ENCODE peak calls at places on chromosomes 4 and X, in five cellular contexts. Z is HepG2, M is K562, I is HCT116, W is GM12878. U is an unnamed sample.

GRCh38 chrX:153537526-153538295 is 20.3 kb downstream of the ATP2B3 start:
- DNase-seq in Z (no peak), M (no peak), I (no peak), W (no peak), U (no peak)

GRCh38 chr4:181566490-181566889 is 676.7 kb upstream of the TENM3 start:
- DNase-seq in Z (no peak), M (no peak), I (no peak), W (no peak), U (no peak)

GRCh38 chrX:132023117-132023895 is at the start of gene STK26:
- DNase-seq in Z (peak; percentile 44), M (peak; percentile 81), I (peak; percentile 43), W (no peak), U (peak; percentile 69)

GRCh38 chr4:76301068-76301774 is 5.3 kb upstream of the STBD1 start:
- DNase-seq in Z (peak; percentile 91), M (peak; percentile 72), I (peak; percentile 83), W (peak; percentile 74), U (no peak)

GRCh38 chr4:106869551-106869950 is 166.6 kb downstream of the DKK2 start:
- DNase-seq in Z (no peak), M (no peak), I (no peak), W (no peak), U (no peak)

GRCh38 chrX:136910565-136911040 is 30.1 kb upstream of the RBMX start:
- DNase-seq in Z (no peak), M (no peak), I (no peak), W (no peak), U (no peak)

GRCh38 chrX:20515841-20516461 is 249.2 kb upstream of the RPS6KA3 start:
- DNase-seq in Z (peak; percentile 23), M (no peak), I (peak; percentile 73), W (peak; percentile 53), U (no peak)

GRCh38 chrX:10048695-10049094 is 81.5 kb downstream of the CLDN34 start:
- DNase-seq in Z (no peak), M (no peak), I (no peak), W (no peak), U (no peak)

GRCh38 chr4:121208571-121208970 is 44.5 kb upstream of the TNIP3 start:
- DNase-seq in Z (no peak), M (no peak), I (no peak), W (no peak), U (no peak)

GRCh38 chr4:154049457-154050181 is 260.7 kb upstream of the SFRP2 start:
- DNase-seq in Z (peak; percentile 9), M (peak; percentile 19), I (peak; percentile 16), W (no peak), U (peak; percentile 17)

GRCh38 chrX:119459181-119459580 is 9.1 kb upstream of the SLC25A5 start:
- DNase-seq in Z (no peak), M (no peak), I (no peak), W (no peak), U (no peak)

GRCh38 chr4:151418385-151418784 is 9.4 kb downstream of the FHIP1A start:
- DNase-seq in Z (peak; percentile 75), M (no peak), I (peak; percentile 53), W (no peak), U (no peak)

GRCh38 chr4:181613210-181613609 is 630.0 kb upstream of the TENM3 start:
- DNase-seq in Z (no peak), M (no peak), I (no peak), W (no peak), U (no peak)

GRCh38 chr4:125191252-125191651 is 123.5 kb upstream of the FAT4 start:
- DNase-seq in Z (no peak), M (no peak), I (no peak), W (no peak), U (no peak)

GRCh38 chr4:6307230-6307629 is 37.6 kb downstream of the WFS1 start:
- DNase-seq in Z (no peak), M (no peak), I (no peak), W (no peak), U (no peak)

GRCh38 chr4:109998867-109999303 is 86.2 kb downstream of the EGF start:
- DNase-seq in Z (peak; percentile 73), M (peak; percentile 43), I (peak; percentile 68), W (peak; percentile 38), U (no peak)

GRCh38 chr4:79987401-79987800 is 85.6 kb downstream of the ANTXR2 start:
- DNase-seq in Z (no peak), M (no peak), I (no peak), W (no peak), U (no peak)

GRCh38 chr4:70712150-70712549 is 9.6 kb upstream of the RUFY3 start:
- DNase-seq in Z (no peak), M (no peak), I (no peak), W (no peak), U (no peak)

GRCh38 chr4:128796934-128797333 is 12.6 kb upstream of the JADE1 start:
- DNase-seq in Z (no peak), M (no peak), I (no peak), W (no peak), U (no peak)

GRCh38 chr4:24164054-24164453 is 274.2 kb upstream of the PPARGC1A start:
- DNase-seq in Z (no peak), M (no peak), I (no peak), W (no peak), U (no peak)

GRCh38 chr4:84939111-84939510 is 27.4 kb downstream of the WDFY3 start:
- DNase-seq in Z (no peak), M (no peak), I (no peak), W (no peak), U (no peak)

GRCh38 chr4:56310401-56310800 is 76.9 kb downstream of the AASDH start:
- DNase-seq in Z (no peak), M (no peak), I (no peak), W (no peak), U (no peak)

GRCh38 chrX:108025954-108026616 is 18.8 kb upstream of the VSIG1 start:
- DNase-seq in Z (no peak), M (no peak), I (no peak), W (no peak), U (no peak)

GRCh38 chr4:105369988-105370387 is 103.9 kb downstream of the PPA2 start:
- DNase-seq in Z (no peak), M (no peak), I (no peak), W (no peak), U (no peak)

GRCh38 chr4:56907489-56908205 is at the start of gene REST:
- DNase-seq in Z (peak; percentile 21), M (peak; percentile 88), I (no peak), W (no peak), U (peak; percentile 91)

GRCh38 chr4:10053635-10054453 is 32.5 kb upstream of the SLC2A9 start:
- DNase-seq in Z (no peak), M (no peak), I (no peak), W (no peak), U (no peak)

GRCh38 chrX:12567857-12568256 is 223.4 kb upstream of the PRPS2 start:
- DNase-seq in Z (no peak), M (no peak), I (no peak), W (no peak), U (no peak)

GRCh38 chr4:169143335-169143734 is 127.4 kb downstream of the SH3RF1 start:
- DNase-seq in Z (no peak), M (no peak), I (no peak), W (no peak), U (no peak)

GRCh38 chr4:155592568-155593343 is 73.9 kb upstream of the GUCY1A1 start:
- DNase-seq in Z (no peak), M (no peak), I (no peak), W (no peak), U (no peak)
- TF ChIP-seq SP1 in Z (no peak), M (no peak), I (no peak), W (no peak), U (no peak)

GRCh38 chrX:72123471-72124185 is 8.1 kb downstream of the RTL5 start:
- DNase-seq in Z (no peak), M (no peak), I (no peak), W (no peak), U (no peak)
- TF ChIP-seq ZNF274 in Z (no peak), M (no peak), I (no peak), W (no peak), U (no peak)

DNA sequence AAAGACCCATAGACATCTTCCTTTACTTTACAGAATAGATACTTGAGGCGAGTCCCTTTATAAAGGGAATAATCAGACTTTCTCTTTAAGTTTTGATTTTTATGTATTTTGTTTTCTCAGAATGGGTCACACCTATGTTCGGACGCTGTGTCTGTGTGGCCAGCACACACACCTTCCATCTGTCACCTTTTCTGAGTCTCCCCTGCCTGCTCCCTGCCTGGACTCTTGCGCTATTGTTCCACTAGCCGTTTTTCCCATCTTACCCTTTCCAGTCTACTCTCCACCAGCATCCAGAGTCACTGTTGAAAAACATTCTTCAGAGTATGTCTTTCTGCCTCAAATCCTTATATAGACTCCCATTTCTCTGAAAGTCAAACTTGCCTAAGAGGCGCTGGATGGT is 236.1 kb downstream of the MAML3 start:
- DNase-seq in Z (no peak), M (no peak), I (no peak), W (no peak), U (no peak)
- TF ChIP-seq SP1 in Z (no peak), M (no peak), I (no peak), W (no peak), U (no peak)

DNA sequence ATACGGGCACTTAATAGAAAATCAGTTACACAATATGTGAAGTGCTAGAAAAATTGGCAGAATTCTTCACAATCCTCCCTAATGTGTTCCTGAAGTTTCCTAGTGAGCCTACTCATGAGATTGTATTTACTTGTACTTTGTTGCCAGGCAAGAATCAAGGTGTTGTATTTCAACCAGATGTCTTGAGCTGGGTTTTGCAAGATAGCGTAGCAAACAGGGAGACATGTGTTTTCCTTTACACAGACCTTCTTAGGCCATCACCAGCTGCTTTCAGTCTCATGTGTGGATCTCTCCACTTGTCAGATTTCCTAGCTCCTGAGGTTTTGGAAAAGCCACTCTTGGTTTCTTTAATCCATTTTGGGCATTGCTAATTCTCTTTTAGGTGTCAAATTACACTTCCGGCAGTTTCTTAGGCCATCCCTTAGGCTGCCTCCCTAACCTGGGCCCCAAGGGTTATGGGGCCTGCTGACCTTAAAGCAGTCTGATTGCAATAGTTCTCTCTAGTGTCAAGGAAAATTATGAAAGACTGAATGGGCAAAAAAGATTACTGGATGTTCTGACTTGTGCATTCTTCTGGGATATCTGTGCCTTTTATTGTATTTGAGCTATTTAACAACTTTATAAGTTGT is 12.2 kb upstream of the EDA start:
- DNase-seq in Z (no peak), M (no peak), I (no peak), W (no peak), U (no peak)
- TF ChIP-seq ZNF274 in Z (no peak), M (no peak), I (no peak), W (no peak), U (no peak)

GRCh38 chr4:12729384-12729783 is 754.8 kb downstream of the RAB28 start:
- DNase-seq in Z (peak; percentile 11), M (peak; percentile 43), I (peak; percentile 33), W (no peak), U (no peak)
- TF ChIP-seq SP1 in Z (no peak), M (no peak), I (no peak), W (no peak), U (no peak)